ENCODE peak calls at places on chromosome 21, in five cellular contexts. One of them, this sample, is unnamed.

GRCh38 chr21:42454221-42454570 is 41.8 kb downstream of the RSPH1 start:
- DNase-seq in HS-27A: no peak
- DNase-seq in NCI-H1105 treated with DMSO at 0.1 percent for 48 hours: no peak
- DNase-seq in caudate nucleus: no peak
- DNase-seq in EH: no peak
- DNase-seq in this sample: no peak

GRCh38 chr21:15093216-15093615 is 28.4 kb upstream of the NRIP1 start:
- DNase-seq in HS-27A: no peak
- DNase-seq in NCI-H1105 treated with DMSO at 0.1 percent for 48 hours: no peak
- DNase-seq in caudate nucleus: no peak
- DNase-seq in EH: no peak
- DNase-seq in this sample: no peak

GRCh38 chr21:25350056-25350455 is 257.2 kb downstream of the MRPL39 start:
- DNase-seq in HS-27A: peak
- DNase-seq in NCI-H1105 treated with DMSO at 0.1 percent for 48 hours: no peak
- DNase-seq in caudate nucleus: no peak
- DNase-seq in EH: peak
- DNase-seq in this sample: no peak

GRCh38 chr21:45972716-45973474 is 8.7 kb upstream of the COL6A1 start:
- DNase-seq in HS-27A: no peak
- DNase-seq in NCI-H1105 treated with DMSO at 0.1 percent for 48 hours: peak
- DNase-seq in caudate nucleus: no peak
- DNase-seq in EH: peak
- DNase-seq in this sample: no peak

GRCh38 chr21:45264919-45265515 is 22.7 kb downstream of the POFUT2 start:
- DNase-seq in HS-27A: no peak
- DNase-seq in NCI-H1105 treated with DMSO at 0.1 percent for 48 hours: no peak
- DNase-seq in caudate nucleus: no peak
- DNase-seq in EH: no peak
- DNase-seq in this sample: peak

GRCh38 chr21:42524341-42525227 is 10.9 kb downstream of the SLC37A1 start:
- DNase-seq in HS-27A: no peak
- DNase-seq in NCI-H1105 treated with DMSO at 0.1 percent for 48 hours: peak
- DNase-seq in caudate nucleus: no peak
- DNase-seq in EH: peak
- DNase-seq in this sample: no peak

GRCh38 chr21:16592399-16592798 is 862.6 kb downstream of the USP25 start:
- DNase-seq in HS-27A: no peak
- DNase-seq in NCI-H1105 treated with DMSO at 0.1 percent for 48 hours: no peak
- DNase-seq in caudate nucleus: no peak
- DNase-seq in EH: no peak
- DNase-seq in this sample: peak

GRCh38 chr21:28294046-28294445 is 698.6 kb downstream of the LTN1 start:
- DNase-seq in HS-27A: no peak
- DNase-seq in NCI-H1105 treated with DMSO at 0.1 percent for 48 hours: no peak
- DNase-seq in caudate nucleus: no peak
- DNase-seq in EH: peak
- DNase-seq in this sample: no peak

GRCh38 chr21:44911384-44912157 is 9.1 kb downstream of the ITGB2 start:
- DNase-seq in HS-27A: no peak
- DNase-seq in NCI-H1105 treated with DMSO at 0.1 percent for 48 hours: peak
- DNase-seq in caudate nucleus: peak
- DNase-seq in EH: no peak
- DNase-seq in this sample: peak

GRCh38 chr21:41488080-41488479 is 19.9 kb downstream of the TMPRSS2 start:
- DNase-seq in HS-27A: no peak
- DNase-seq in NCI-H1105 treated with DMSO at 0.1 percent for 48 hours: no peak
- DNase-seq in caudate nucleus: no peak
- DNase-seq in EH: no peak
- DNase-seq in this sample: no peak

GRCh38 chr21:32143222-32143939 is 135.5 kb downstream of the MIS18A start:
- DNase-seq in HS-27A: no peak
- DNase-seq in NCI-H1105 treated with DMSO at 0.1 percent for 48 hours: no peak
- DNase-seq in caudate nucleus: no peak
- DNase-seq in EH: peak
- DNase-seq in this sample: no peak

GRCh38 chr21:19244502-19245187 is 841.1 kb upstream of the TMPRSS15 start:
- DNase-seq in HS-27A: no peak
- DNase-seq in NCI-H1105 treated with DMSO at 0.1 percent for 48 hours: no peak
- DNase-seq in caudate nucleus: no peak
- DNase-seq in EH: no peak
- DNase-seq in this sample: no peak